ENCODE peak calls at places on chromosomes 7 and 10, in eight cellular contexts. One of them, this sample, is unnamed.

GRCh38 chr10:128360783-128361182 is 234.6 kb upstream of the MKI67 start:
- DNase-seq in body of pancreas: no peak
- DNase-seq in aorta: no peak
- DNase-seq in heart left ventricle: no peak
- DNase-seq in breast epithelium: no peak
- DNase-seq in effector memory CD4-positive, alpha-beta T cell: no peak
- DNase-seq in tibial nerve: no peak
- DNase-seq in mesendoderm: no peak
- DNase-seq in this sample: no peak

GRCh38 chr7:125316451-125316850 is 386.8 kb upstream of the POT1 start:
- DNase-seq in body of pancreas: peak; percentile 20
- DNase-seq in aorta: no peak
- DNase-seq in heart left ventricle: no peak
- DNase-seq in breast epithelium: no peak
- DNase-seq in effector memory CD4-positive, alpha-beta T cell: no peak
- DNase-seq in tibial nerve: no peak
- DNase-seq in mesendoderm: peak; percentile 98
- DNase-seq in this sample: no peak

GRCh38 chr7:22269963-22270362 is 87.0 kb downstream of the RAPGEF5 start:
- DNase-seq in body of pancreas: peak; percentile 51
- DNase-seq in aorta: no peak
- DNase-seq in heart left ventricle: no peak
- DNase-seq in breast epithelium: no peak
- DNase-seq in effector memory CD4-positive, alpha-beta T cell: no peak
- DNase-seq in tibial nerve: no peak
- DNase-seq in mesendoderm: no peak
- DNase-seq in this sample: no peak

GRCh38 chr7:126657599-126658358 is 595.0 kb downstream of the GRM8 start:
- DNase-seq in body of pancreas: no peak
- DNase-seq in aorta: no peak
- DNase-seq in heart left ventricle: no peak
- DNase-seq in breast epithelium: no peak
- DNase-seq in effector memory CD4-positive, alpha-beta T cell: no peak
- DNase-seq in tibial nerve: no peak
- DNase-seq in mesendoderm: no peak
- DNase-seq in this sample: no peak

GRCh38 chr7:157318015-157318706 is 18.6 kb upstream of the DNAJB6 start:
- DNase-seq in body of pancreas: peak; percentile 64
- DNase-seq in aorta: peak; percentile 80
- DNase-seq in heart left ventricle: peak; percentile 49
- DNase-seq in breast epithelium: peak; percentile 70
- DNase-seq in effector memory CD4-positive, alpha-beta T cell: no peak
- DNase-seq in tibial nerve: no peak
- DNase-seq in mesendoderm: no peak
- DNase-seq in this sample: no peak

GRCh38 chr7:140212100-140212881 is 35.5 kb upstream of the KDM7A start:
- DNase-seq in body of pancreas: no peak
- DNase-seq in aorta: no peak
- DNase-seq in heart left ventricle: no peak
- DNase-seq in breast epithelium: no peak
- DNase-seq in effector memory CD4-positive, alpha-beta T cell: no peak
- DNase-seq in tibial nerve: no peak
- DNase-seq in mesendoderm: no peak
- DNase-seq in this sample: no peak

GRCh38 chr7:18287482-18287881 is 208.1 kb upstream of the HDAC9 start:
- DNase-seq in body of pancreas: no peak
- DNase-seq in aorta: no peak
- DNase-seq in heart left ventricle: no peak
- DNase-seq in breast epithelium: no peak
- DNase-seq in effector memory CD4-positive, alpha-beta T cell: no peak
- DNase-seq in tibial nerve: no peak
- DNase-seq in mesendoderm: peak; percentile 11
- DNase-seq in this sample: no peak

GRCh38 chr10:100761191-100761590 is 15.8 kb downstream of the PAX2 start:
- DNase-seq in body of pancreas: no peak
- DNase-seq in aorta: no peak
- DNase-seq in heart left ventricle: no peak
- DNase-seq in breast epithelium: no peak
- DNase-seq in effector memory CD4-positive, alpha-beta T cell: no peak
- DNase-seq in tibial nerve: no peak
- DNase-seq in mesendoderm: no peak
- DNase-seq in this sample: no peak

GRCh38 chr7:65974191-65974801 is 7.7 kb downstream of the GUSB start:
- DNase-seq in body of pancreas: no peak
- DNase-seq in aorta: no peak
- DNase-seq in heart left ventricle: no peak
- DNase-seq in breast epithelium: no peak
- DNase-seq in effector memory CD4-positive, alpha-beta T cell: no peak
- DNase-seq in tibial nerve: no peak
- DNase-seq in mesendoderm: no peak
- DNase-seq in this sample: no peak

GRCh38 chr10:44386546-44387052 is 1.7 kb upstream of the CXCL12 start:
- DNase-seq in body of pancreas: peak; percentile 68
- DNase-seq in aorta: peak; percentile 74
- DNase-seq in heart left ventricle: peak; percentile 65
- DNase-seq in breast epithelium: no peak
- DNase-seq in effector memory CD4-positive, alpha-beta T cell: no peak
- DNase-seq in tibial nerve: peak; percentile 40
- DNase-seq in mesendoderm: peak; percentile 76
- DNase-seq in this sample: no peak

GRCh38 chr10:99276848-99277486 is 41.3 kb upstream of the HPSE2 start:
- DNase-seq in body of pancreas: no peak
- DNase-seq in aorta: no peak
- DNase-seq in heart left ventricle: no peak
- DNase-seq in breast epithelium: no peak
- DNase-seq in effector memory CD4-positive, alpha-beta T cell: no peak
- DNase-seq in tibial nerve: no peak
- DNase-seq in mesendoderm: peak; percentile 25
- DNase-seq in this sample: no peak

GRCh38 chr10:43196981-43197833 is 59.0 kb downstream of the CSGALNACT2 start:
- DNase-seq in body of pancreas: no peak
- DNase-seq in aorta: peak; percentile 32
- DNase-seq in heart left ventricle: no peak
- DNase-seq in breast epithelium: peak; percentile 4
- DNase-seq in effector memory CD4-positive, alpha-beta T cell: no peak
- DNase-seq in tibial nerve: no peak
- DNase-seq in mesendoderm: no peak
- DNase-seq in this sample: no peak

DNA sequence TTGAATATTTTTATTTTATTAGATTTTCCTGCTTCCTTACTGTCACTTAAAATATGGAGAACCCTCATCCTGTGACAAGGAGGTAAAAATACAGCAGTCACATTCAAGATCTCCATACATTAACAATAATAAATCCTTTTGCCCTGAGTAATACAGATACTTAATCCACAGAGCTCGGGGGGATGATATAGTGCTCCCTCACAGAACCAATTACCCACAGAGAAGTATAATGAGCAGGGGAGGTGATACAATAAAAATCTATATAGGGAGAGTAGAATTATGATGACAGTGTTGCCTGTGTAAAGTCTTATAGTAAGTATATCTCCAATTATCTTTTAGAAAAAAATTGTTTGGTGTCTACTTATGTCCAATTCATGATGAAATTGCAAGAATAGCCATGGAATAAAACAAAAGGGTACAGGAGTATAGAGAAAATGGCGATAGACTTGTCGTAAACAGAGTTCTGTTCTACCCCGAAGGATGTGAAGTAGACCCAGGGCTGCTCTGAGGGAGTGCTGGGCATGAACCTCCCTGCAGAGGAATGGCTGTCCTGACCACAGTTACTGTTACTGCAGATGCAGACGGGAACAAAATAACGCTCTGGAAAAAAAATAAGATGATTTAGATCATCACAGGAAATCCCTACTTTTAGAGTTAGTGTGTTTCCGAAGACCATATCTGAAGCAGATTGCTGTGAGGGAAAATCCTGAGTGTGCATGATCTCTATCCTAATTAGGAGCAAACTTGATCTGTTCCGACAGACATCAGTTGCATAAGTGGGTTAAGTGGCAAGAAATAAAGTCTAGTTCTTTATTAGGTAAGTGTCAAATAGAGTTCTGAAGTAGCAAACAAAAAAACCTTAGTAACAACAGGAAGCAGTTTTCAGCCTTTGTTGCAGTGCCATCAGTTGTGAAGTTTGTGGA is 123.7 kb downstream of the KAT6B start:
- DNase-seq in body of pancreas: no peak
- DNase-seq in aorta: no peak
- DNase-seq in heart left ventricle: no peak
- DNase-seq in breast epithelium: no peak
- DNase-seq in effector memory CD4-positive, alpha-beta T cell: no peak
- DNase-seq in tibial nerve: no peak
- DNase-seq in mesendoderm: no peak
- DNase-seq in this sample: no peak
- H3K27ac ChIP-seq in body of pancreas: no peak overlapping the region
- H3K27ac ChIP-seq in aorta: no peak overlapping the region
- H3K27ac ChIP-seq in heart left ventricle: no peak overlapping the region
- H3K27ac ChIP-seq in breast epithelium: no peak overlapping the region
- H3K27ac ChIP-seq in effector memory CD4-positive, alpha-beta T cell: no peak overlapping the region
- H3K27ac ChIP-seq in tibial nerve: no peak overlapping the region
- H3K27ac ChIP-seq in mesendoderm: no peak overlapping the region
- H3K27ac ChIP-seq in this sample: peak overlapping the region; percentile 7

DNA sequence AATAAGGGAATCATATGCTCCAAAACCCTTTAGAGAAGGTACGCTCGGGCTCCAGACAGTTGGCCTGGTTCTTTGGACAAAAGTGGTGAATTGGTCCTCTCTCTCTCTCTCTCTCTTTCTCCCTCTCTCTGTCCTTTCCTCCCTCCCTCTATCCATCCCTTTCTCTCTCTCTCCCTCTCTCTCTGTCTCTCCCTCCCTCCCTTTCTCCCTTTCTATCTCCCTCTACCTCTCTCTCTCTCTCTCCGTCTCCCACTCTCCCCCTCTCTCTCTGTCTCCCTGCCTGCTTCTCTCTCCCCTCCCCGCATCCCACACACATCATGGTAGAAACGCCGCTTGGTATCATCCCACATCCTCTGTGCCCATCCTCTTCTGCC is 19.7 kb upstream of the PFKP start:
- DNase-seq in body of pancreas: no peak
- DNase-seq in aorta: no peak
- DNase-seq in heart left ventricle: no peak
- DNase-seq in breast epithelium: no peak
- DNase-seq in effector memory CD4-positive, alpha-beta T cell: no peak
- DNase-seq in tibial nerve: no peak
- DNase-seq in mesendoderm: no peak
- DNase-seq in this sample: no peak
- H3K4me1 ChIP-seq in body of pancreas: no peaks in the 10 kb centered on the region
- H3K4me1 ChIP-seq in aorta: no peaks in the 10 kb centered on the region
- H3K4me1 ChIP-seq in heart left ventricle: peaks cover 5% of the 10 kb centered on the region
- H3K4me1 ChIP-seq in breast epithelium: no peaks in the 10 kb centered on the region
- H3K4me1 ChIP-seq in effector memory CD4-positive, alpha-beta T cell: no peaks in the 10 kb centered on the region
- H3K4me1 ChIP-seq in tibial nerve: peaks cover 10% of the 10 kb centered on the region
- H3K4me1 ChIP-seq in mesendoderm: no peaks in the 10 kb centered on the region
- H3K4me1 ChIP-seq in this sample: peaks cover 57% of the 10 kb centered on the region

GRCh38 chr7:64889686-64890162 is 13.3 kb upstream of the ZNF273 start:
- DNase-seq in body of pancreas: no peak
- DNase-seq in aorta: no peak
- DNase-seq in heart left ventricle: no peak
- DNase-seq in breast epithelium: no peak
- DNase-seq in effector memory CD4-positive, alpha-beta T cell: no peak
- DNase-seq in tibial nerve: no peak
- DNase-seq in mesendoderm: no peak
- DNase-seq in this sample: no peak
- H3K27ac ChIP-seq in body of pancreas: no peak overlapping the region
- H3K27ac ChIP-seq in aorta: no peak overlapping the region
- H3K27ac ChIP-seq in heart left ventricle: no peak overlapping the region
- H3K27ac ChIP-seq in breast epithelium: no peak overlapping the region
- H3K27ac ChIP-seq in effector memory CD4-positive, alpha-beta T cell: no peak overlapping the region
- H3K27ac ChIP-seq in tibial nerve: no peak overlapping the region
- H3K27ac ChIP-seq in mesendoderm: no peak overlapping the region
- H3K27ac ChIP-seq in this sample: no peak overlapping the region

GRCh38 chr7:74173491-74173865 is 678 bp upstream of the EIF4H start:
- DNase-seq in body of pancreas: no peak
- DNase-seq in aorta: no peak
- DNase-seq in heart left ventricle: no peak
- DNase-seq in breast epithelium: no peak
- DNase-seq in effector memory CD4-positive, alpha-beta T cell: no peak
- DNase-seq in tibial nerve: no peak
- DNase-seq in mesendoderm: no peak
- DNase-seq in this sample: no peak
- H3K4me1 ChIP-seq in body of pancreas: peaks cover 51% of the 10 kb centered on the region
- H3K4me1 ChIP-seq in aorta: no peaks in the 10 kb centered on the region
- H3K4me1 ChIP-seq in heart left ventricle: peaks cover 33% of the 10 kb centered on the region
- H3K4me1 ChIP-seq in breast epithelium: no peaks in the 10 kb centered on the region
- H3K4me1 ChIP-seq in effector memory CD4-positive, alpha-beta T cell: peaks cover 35% of the 10 kb centered on the region
- H3K4me1 ChIP-seq in tibial nerve: peaks cover 30% of the 10 kb centered on the region
- H3K4me1 ChIP-seq in mesendoderm: no peaks in the 10 kb centered on the region
- H3K4me1 ChIP-seq in this sample: peaks cover 32% of the 10 kb centered on the region

DNA sequence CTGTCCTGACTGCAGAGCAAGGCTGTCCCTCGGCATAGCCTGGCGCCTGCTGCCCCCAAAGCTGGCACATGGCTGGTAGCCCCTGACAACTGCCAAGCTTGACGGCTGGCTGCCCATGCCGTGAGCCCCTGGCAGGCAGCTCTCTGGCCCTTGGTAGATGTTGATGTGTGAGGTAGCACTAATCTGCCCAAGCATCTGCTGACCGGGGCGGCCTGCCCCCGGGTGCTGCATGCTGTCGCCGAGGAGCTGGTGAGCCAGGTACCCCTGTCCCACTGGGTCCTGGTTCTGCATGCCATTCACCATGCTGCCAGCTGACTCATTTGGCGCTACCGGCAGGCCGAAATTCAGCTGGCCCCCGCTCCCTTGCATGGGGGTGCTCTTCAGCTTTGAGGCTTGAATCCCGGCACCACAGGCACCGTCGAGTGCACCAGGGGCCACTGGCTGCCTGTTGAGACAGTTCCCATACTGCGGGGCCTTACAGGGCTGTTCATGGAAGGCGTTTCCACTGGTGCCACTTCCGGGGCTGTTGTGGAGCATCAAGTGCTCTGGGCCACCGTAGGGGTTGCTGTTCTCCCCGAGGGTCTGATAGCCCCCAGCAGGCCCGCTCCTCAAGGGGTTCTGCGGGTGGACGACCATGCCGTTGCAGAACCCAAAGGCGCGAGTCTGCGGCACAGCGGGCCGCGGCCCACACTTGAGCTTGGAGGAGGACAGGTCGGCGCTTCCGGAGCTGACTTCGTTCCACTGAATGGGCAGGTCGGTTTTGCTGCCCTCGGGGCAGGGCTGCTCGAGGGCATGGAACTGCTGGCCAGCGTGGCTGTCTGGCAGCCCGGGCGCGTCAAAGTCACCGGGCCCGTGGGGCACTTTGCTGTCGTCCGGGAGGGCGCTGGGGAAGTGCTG is 262.2 kb upstream of the INHBA start:
- DNase-seq in body of pancreas: no peak
- DNase-seq in aorta: no peak
- DNase-seq in heart left ventricle: no peak
- DNase-seq in breast epithelium: no peak
- DNase-seq in effector memory CD4-positive, alpha-beta T cell: no peak
- DNase-seq in tibial nerve: no peak
- DNase-seq in mesendoderm: no peak
- DNase-seq in this sample: no peak
- H3K27ac ChIP-seq in body of pancreas: no peak overlapping the region
- H3K27ac ChIP-seq in aorta: no peak overlapping the region
- H3K27ac ChIP-seq in heart left ventricle: no peak overlapping the region
- H3K27ac ChIP-seq in breast epithelium: no peak overlapping the region
- H3K27ac ChIP-seq in effector memory CD4-positive, alpha-beta T cell: no peak overlapping the region
- H3K27ac ChIP-seq in tibial nerve: no peak overlapping the region
- H3K27ac ChIP-seq in mesendoderm: no peak overlapping the region
- H3K27ac ChIP-seq in this sample: no peak overlapping the region

DNA sequence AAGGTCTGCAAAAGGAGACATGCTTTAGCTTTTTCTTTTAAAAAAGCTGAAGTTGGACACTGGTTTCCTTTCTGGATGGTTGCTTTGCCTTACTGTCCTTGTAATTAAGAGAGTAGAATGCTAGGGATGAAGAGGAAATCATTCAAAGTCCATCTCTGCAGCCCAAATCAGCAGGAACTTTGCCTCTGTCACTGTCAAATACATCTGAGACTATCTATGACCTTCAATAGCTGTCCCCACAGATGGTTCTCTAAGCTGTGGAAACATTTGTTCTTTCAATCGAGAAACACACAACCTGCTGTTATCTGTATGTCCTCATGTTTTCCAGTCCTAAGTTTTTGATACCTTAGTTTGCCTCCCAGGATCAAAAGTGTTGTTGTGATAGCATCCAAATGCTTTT is 117.5 kb downstream of the SORBS1 start:
- DNase-seq in body of pancreas: no peak
- DNase-seq in aorta: no peak
- DNase-seq in heart left ventricle: no peak
- DNase-seq in breast epithelium: no peak
- DNase-seq in effector memory CD4-positive, alpha-beta T cell: no peak
- DNase-seq in tibial nerve: no peak
- DNase-seq in mesendoderm: no peak
- DNase-seq in this sample: no peak
- H3K4me1 ChIP-seq in body of pancreas: peaks cover 45% of the 10 kb centered on the region
- H3K4me1 ChIP-seq in aorta: peaks cover 14% of the 10 kb centered on the region
- H3K4me1 ChIP-seq in heart left ventricle: peaks cover 48% of the 10 kb centered on the region
- H3K4me1 ChIP-seq in breast epithelium: peaks cover 21% of the 10 kb centered on the region
- H3K4me1 ChIP-seq in effector memory CD4-positive, alpha-beta T cell: no peaks in the 10 kb centered on the region
- H3K4me1 ChIP-seq in tibial nerve: peaks cover 22% of the 10 kb centered on the region
- H3K4me1 ChIP-seq in mesendoderm: peaks cover 2% of the 10 kb centered on the region
- H3K4me1 ChIP-seq in this sample: peaks cover 8% of the 10 kb centered on the region

This sample was measured in SJSA1.